ENCODE peak calls at places on chromosomes 16 and 17, in six cellular contexts. A, P, Q, S, D and G are unnamed samples.

GRCh38 chr16:14462811-14463210 is 167.2 kb downstream of the PARN start:
- DNase-seq in P (no peak), A (no peak), S (no peak), D (no peak), Q (no peak), G (no peak)

GRCh38 chr16:81723098-81723723 is 55.9 kb upstream of the PLCG2 start:
- DNase-seq in P (peak), Q (no peak), D (peak), A (no peak), S (peak), G (no peak)

GRCh38 chr16:31064882-31065461 is 9.1 kb downstream of the ZNF668 start:
- DNase-seq in D (no peak), P (no peak), A (no peak), S (no peak), Q (no peak), G (no peak)

GRCh38 chr16:84368327-84368996 is at the start of gene ATP2C2:
- DNase-seq in P (no peak), D (peak), A (peak), S (no peak), Q (no peak), G (no peak)

GRCh38 chr17:35878361-35878760 is 1.8 kb downstream of the CCL5 start:
- DNase-seq in D (no peak), S (no peak), A (no peak), Q (no peak), P (no peak), G (no peak)

GRCh38 chr17:68704897-68705296 is 103.7 kb upstream of the FAM20A start:
- DNase-seq in P (no peak), Q (no peak), D (no peak), S (no peak), A (no peak), G (no peak)

GRCh38 chr17:81519284-81520020 is 6.9 kb upstream of the ACTG1 start:
- DNase-seq in S (no peak), P (no peak), Q (peak), A (no peak), D (peak), G (peak)

GRCh38 chr17:45276031-45276430 is 14.1 kb upstream of the SPATA32 start:
- DNase-seq in Q (no peak), S (no peak), P (no peak), D (no peak), A (no peak), G (no peak)

GRCh38 chr17:79413591-79413990 is 197.3 kb downstream of the RBFOX3 start:
- DNase-seq in D (no peak), P (no peak), S (no peak), Q (no peak), A (no peak), G (no peak)

GRCh38 chr16:14564881-14565687 is 65.0 kb downstream of the PARN start:
- DNase-seq in P (peak), D (no peak), Q (peak), S (no peak), A (no peak), G (no peak)

GRCh38 chr16:27776556-27776955 is 226.6 kb downstream of the KATNIP start:
- DNase-seq in A (no peak), P (no peak), D (no peak), Q (no peak), S (no peak), G (no peak)

GRCh38 chr17:42421479-42422332 is 1.4 kb downstream of the CAVIN1 start:
- DNase-seq in S (no peak), Q (no peak), D (peak), A (no peak), P (no peak), G (no peak)

GRCh38 chr16:57688987-57689771 is 5.4 kb upstream of the DRC7 start:
- DNase-seq in D (no peak), P (no peak), A (no peak), S (no peak), Q (no peak), G (no peak)

GRCh38 chr16:79171504-79172240 is 428.9 kb downstream of the MAF start:
- DNase-seq in Q (no peak), A (no peak), D (no peak), P (no peak), S (no peak), G (no peak)

GRCh38 chr17:31492880-31493655 is 101.6 kb downstream of the RAB11FIP4 start:
- DNase-seq in P (no peak), D (peak), Q (peak), A (no peak), S (peak), G (peak)

GRCh38 chr17:57995076-57995956 is 7.3 kb upstream of the VEZF1 start:
- DNase-seq in D (peak), A (no peak), S (no peak), Q (peak), P (peak), G (no peak)

DNA sequence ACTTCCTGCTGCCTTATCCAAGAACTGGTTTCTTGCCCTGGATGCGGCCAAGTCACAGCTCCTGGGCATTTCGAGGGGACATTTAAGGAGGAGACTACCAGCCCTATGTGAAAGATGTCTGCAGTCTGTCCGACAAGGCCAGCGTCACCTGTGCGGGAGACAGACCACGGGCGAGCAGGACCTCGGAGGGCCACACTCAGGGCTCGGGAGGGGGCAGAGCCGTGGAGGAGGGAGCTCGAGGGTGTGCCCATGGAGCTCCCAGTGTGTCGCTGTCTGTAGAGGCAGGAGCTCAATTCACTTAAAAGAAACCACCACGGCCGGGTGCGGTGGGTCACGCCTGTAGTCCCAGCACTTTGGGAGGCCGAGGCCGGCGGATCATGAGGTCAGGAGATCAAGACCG is 33.3 kb downstream of the CBFA2T3 start:
- DNase-seq in P (no peak), A (no peak), D (no peak), S (no peak), Q (no peak), G (no peak)
- TF ChIP-seq POLR2AphosphoS5 in P (no peak), A (no peak), D (no peak), S (no peak), Q (no peak), G (no peak)

GRCh38 chr16:77585852-77586251 is 136.5 kb upstream of the NUDT7 start:
- DNase-seq in P (no peak), A (no peak), Q (no peak), D (no peak), S (no peak), G (no peak)
- TF ChIP-seq TAF1 in P (no peak), A (no peak), Q (no peak), D (no peak), S (no peak), G (no peak)

GRCh38 chr16:77288222-77288621 is 89.0 kb downstream of the SYCE1L start:
- DNase-seq in Q (no peak), S (no peak), P (no peak), D (no peak), A (no peak), G (no peak)
- TF ChIP-seq POLR2A in Q (no peak), S (no peak), P (no peak), D (no peak), A (no peak), G (no peak)

GRCh38 chr16:17246974-17247718 is 223.6 kb downstream of the XYLT1 start:
- DNase-seq in Q (no peak), D (no peak), P (no peak), S (no peak), A (no peak), G (no peak)

GRCh38 chr16:17245727-17246576 is 224.8 kb downstream of the XYLT1 start:
- DNase-seq in A (no peak), S (no peak), P (no peak), Q (no peak), D (no peak), G (no peak)

GRCh38 chr16:17244865-17245264 is 225.9 kb downstream of the XYLT1 start:
- DNase-seq in D (no peak), P (no peak), Q (no peak), A (no peak), S (no peak), G (no peak)

GRCh38 chr16:17251496-17251895 is 219.3 kb downstream of the XYLT1 start:
- DNase-seq in S (no peak), D (no peak), Q (no peak), P (no peak), A (no peak), G (no peak)

DNA sequence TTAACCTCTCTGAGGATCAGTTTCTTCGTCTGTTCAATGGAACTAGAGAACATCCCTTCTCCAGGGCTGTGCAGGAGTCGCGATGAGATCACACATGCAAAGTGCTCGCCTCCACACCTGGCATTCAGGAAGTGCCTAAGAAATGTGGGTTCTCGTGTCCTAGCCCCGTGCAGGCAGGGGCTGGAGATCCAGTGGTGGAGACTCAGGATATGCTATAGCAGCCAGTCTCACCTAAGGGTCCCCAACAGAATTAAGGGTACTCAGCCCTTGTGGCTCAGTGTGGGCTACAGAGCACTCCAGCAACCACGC is 224.2 kb downstream of the XYLT1 start:
- DNase-seq in A (no peak), S (no peak), Q (no peak), P (no peak), D (no peak), G (no peak)
- TF ChIP-seq POLR2AphosphoS5 in A (no peak), S (no peak), Q (no peak), P (no peak), D (no peak), G (no peak)

GRCh38 chr16:593406-593805 is 3.5 kb downstream of the RAB40C start:
- DNase-seq in A (no peak), D (no peak), Q (no peak), S (no peak), P (no peak), G (no peak)

GRCh38 chr16:593807-594206 is 3.9 kb downstream of the RAB40C start:
- DNase-seq in P (no peak), S (no peak), A (no peak), D (no peak), Q (no peak), G (no peak)

GRCh38 chr16:591892-592517 is 2.1 kb downstream of the RAB40C start:
- DNase-seq in Q (no peak), S (no peak), A (no peak), P (no peak), D (no peak), G (no peak)

GRCh38 chr16:590875-591200 is 972 bp downstream of the RAB40C start:
- DNase-seq in A (no peak), S (no peak), Q (no peak), P (no peak), D (no peak), G (no peak)

DNA sequence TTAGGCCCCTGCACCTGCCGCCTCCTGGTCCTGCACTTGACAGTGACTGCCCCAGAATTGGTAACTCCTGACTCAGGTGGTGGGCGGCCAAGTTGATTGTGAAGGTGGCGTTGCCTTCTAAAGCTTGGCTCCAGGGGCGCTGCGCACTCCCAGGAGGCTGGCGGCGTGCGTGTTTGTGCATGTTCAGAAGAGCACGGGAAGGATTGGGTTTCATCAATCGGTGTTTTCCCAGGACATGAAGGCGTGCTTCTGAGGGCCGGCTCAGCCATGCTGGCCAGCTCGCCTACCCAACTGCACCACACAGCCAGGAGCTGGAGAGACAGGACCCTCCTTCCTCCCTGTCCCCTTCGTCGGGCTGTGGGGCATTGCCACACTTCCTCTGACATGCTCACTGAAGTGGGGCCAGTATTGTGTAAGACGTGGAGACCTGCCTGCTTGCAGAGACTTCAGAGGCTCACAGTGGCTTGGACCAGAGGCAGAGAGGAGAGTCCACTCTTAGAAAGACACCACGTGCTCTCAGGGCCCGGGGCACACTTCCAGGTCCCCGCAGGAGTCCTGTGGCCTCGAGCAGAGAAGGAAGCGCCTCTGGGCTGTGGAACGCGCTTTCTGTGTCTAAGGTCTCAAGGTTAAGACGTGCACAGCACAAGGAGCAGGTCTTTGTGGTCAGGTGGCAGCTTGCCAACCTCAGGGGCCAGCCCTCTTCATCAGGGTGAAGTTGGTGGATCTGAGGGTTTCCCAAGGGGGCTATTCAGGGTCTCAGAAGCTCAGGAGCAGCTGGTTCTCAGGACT is 2.8 kb downstream of the RAB40C start:
- DNase-seq in Q (no peak), S (no peak), P (peak), A (no peak), D (no peak), G (no peak)
- TF ChIP-seq TAF1 in Q (no peak), S (no peak), P (no peak), A (no peak), D (no peak), G (no peak)

GRCh38 chr17:27332485-27333409 is 38.8 kb downstream of the WSB1 start:
- DNase-seq in A (peak), P (peak), Q (peak), D (peak), S (peak), G (peak)
- TF ChIP-seq POLR2A in A (peak), P (peak), Q (no peak), D (peak), S (no peak), G (no peak)

DNA sequence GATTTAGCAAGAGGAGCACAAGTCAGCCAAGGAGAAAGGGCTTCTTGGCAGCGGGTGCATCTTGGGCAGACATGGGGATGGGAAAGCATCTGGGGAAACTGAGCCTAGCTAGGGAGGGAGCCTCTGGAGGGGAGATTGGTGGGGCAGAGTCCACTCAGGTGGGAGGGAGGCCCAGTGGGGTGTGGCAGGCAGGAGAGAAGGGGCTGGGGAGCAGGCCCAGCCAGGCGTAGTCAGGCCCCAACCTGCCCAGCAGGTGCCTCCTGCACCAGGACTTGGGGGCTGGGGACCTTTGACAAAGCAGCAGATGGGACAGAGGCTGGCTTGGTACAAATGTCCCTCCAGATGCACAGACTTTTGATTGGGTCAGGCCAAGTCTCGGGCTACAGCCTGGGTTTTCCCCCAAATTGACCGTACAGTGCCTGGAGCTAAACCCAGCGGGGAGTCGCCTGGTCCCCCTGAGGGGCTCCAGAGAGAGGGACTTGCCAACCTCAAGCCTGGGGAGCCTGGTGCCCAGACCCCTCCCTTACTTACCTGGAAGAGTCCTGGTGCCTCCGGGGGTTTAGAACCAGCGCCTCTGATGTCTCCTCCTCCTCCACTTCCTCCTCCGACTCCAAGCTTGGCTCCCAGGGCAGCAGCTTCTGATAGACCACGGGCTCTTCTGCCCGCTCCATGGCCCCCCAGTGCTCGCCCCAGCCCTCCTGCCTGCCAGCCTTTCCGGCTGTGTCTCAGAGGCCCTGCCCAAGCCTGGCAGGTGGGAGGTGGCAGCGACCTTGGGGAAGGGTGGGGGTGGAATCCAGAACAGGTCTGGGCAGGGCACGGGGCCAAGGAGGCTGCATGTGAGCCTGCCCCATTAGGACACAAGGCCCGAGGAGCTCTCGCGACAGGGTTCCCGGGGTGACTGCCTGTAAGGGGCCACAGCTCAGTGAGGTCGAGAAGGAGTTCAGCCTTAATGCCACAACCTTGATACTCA is at the start of gene GGT6:
- DNase-seq in Q (no peak), A (no peak), S (no peak), P (no peak), D (no peak), G (no peak)
- TF ChIP-seq POLR2AphosphoS5 in Q (no peak), A (no peak), S (no peak), P (no peak), D (no peak), G (no peak)

GRCh38 chr17:74759243-74759801 is 10.9 kb downstream of the NHERF1 start:
- DNase-seq in P (no peak), S (no peak), D (no peak), Q (peak), A (no peak), G (peak)
- TF ChIP-seq TAF1 in P (no peak), S (no peak), D (no peak), Q (no peak), A (no peak), G (no peak)